ENCODE peak calls at places on chromosomes 16 and 17, in four cellular contexts. One of them, this sample, is unnamed. For H3K4me1, the result is how much of the 10 kb centered on the place peaks cover.

GRCh38 chr16:88685156-88686061 is 898 bp downstream of the SNAI3 start:
- DNase-seq in left ventricle myocardium inferior: no peak
- DNase-seq in uterus: no peak
- DNase-seq in K562: peak
- DNase-seq in this sample: peak

GRCh38 chr17:79355186-79355585 is 255.7 kb downstream of the RBFOX3 start:
- DNase-seq in left ventricle myocardium inferior: no peak
- DNase-seq in uterus: no peak
- DNase-seq in K562: no peak
- DNase-seq in this sample: no peak

GRCh38 chr16:28984619-28985135 is at the start of gene LAT:
- DNase-seq in left ventricle myocardium inferior: no peak
- DNase-seq in uterus: no peak
- DNase-seq in K562: no peak
- DNase-seq in this sample: peak

GRCh38 chr16:12513791-12514175 is 289.9 kb downstream of the CPPED1 start:
- DNase-seq in left ventricle myocardium inferior: no peak
- DNase-seq in uterus: no peak
- DNase-seq in K562: no peak
- DNase-seq in this sample: no peak

GRCh38 chr17:20105539-20106291 is 96.6 kb downstream of the SPECC1 start:
- DNase-seq in left ventricle myocardium inferior: no peak
- DNase-seq in uterus: no peak
- DNase-seq in K562: no peak
- DNase-seq in this sample: no peak

GRCh38 chr17:18981642-18982424 is 22.7 kb downstream of the FAM83G start:
- DNase-seq in left ventricle myocardium inferior: no peak
- DNase-seq in uterus: no peak
- DNase-seq in K562: peak
- DNase-seq in this sample: no peak

GRCh38 chr17:51748749-51749604 is 409.5 kb downstream of the CA10 start:
- DNase-seq in left ventricle myocardium inferior: no peak
- DNase-seq in uterus: no peak
- DNase-seq in K562: no peak
- DNase-seq in this sample: no peak

GRCh38 chr17:74380086-74380958 is 13.0 kb downstream of the GPR142 start:
- DNase-seq in left ventricle myocardium inferior: no peak
- DNase-seq in uterus: no peak
- DNase-seq in K562: no peak
- DNase-seq in this sample: no peak

GRCh38 chr16:73213761-73214480 is 166.0 kb upstream of the ZFHX3 start:
- DNase-seq in left ventricle myocardium inferior: no peak
- DNase-seq in uterus: no peak
- DNase-seq in K562: no peak
- DNase-seq in this sample: no peak

GRCh38 chr17:44119798-44120197 is 3.6 kb downstream of the HDAC5 start:
- DNase-seq in left ventricle myocardium inferior: no peak
- DNase-seq in uterus: no peak
- DNase-seq in K562: no peak
- DNase-seq in this sample: no peak
- H3K4me1 ChIP-seq in left ventricle myocardium inferior: half or more
- H3K4me1 ChIP-seq in uterus: under half
- H3K4me1 ChIP-seq in K562: half or more
- H3K4me1 ChIP-seq in this sample: under half

GRCh38 chr17:67326440-67326839 is 39.9 kb downstream of the PSMD12 start:
- DNase-seq in left ventricle myocardium inferior: no peak
- DNase-seq in uterus: no peak
- DNase-seq in K562: no peak
- DNase-seq in this sample: no peak

GRCh38 chr17:67323445-67323844 is 42.9 kb downstream of the PSMD12 start:
- DNase-seq in left ventricle myocardium inferior: no peak
- DNase-seq in uterus: no peak
- DNase-seq in K562: no peak
- DNase-seq in this sample: no peak

GRCh38 chr17:67324330-67324729 is 42.0 kb downstream of the PSMD12 start:
- DNase-seq in left ventricle myocardium inferior: no peak
- DNase-seq in uterus: no peak
- DNase-seq in K562: no peak
- DNase-seq in this sample: no peak

GRCh38 chr17:67316776-67317175 is 49.6 kb downstream of the PSMD12 start:
- DNase-seq in left ventricle myocardium inferior: no peak
- DNase-seq in uterus: no peak
- DNase-seq in K562: no peak
- DNase-seq in this sample: no peak

DNA sequence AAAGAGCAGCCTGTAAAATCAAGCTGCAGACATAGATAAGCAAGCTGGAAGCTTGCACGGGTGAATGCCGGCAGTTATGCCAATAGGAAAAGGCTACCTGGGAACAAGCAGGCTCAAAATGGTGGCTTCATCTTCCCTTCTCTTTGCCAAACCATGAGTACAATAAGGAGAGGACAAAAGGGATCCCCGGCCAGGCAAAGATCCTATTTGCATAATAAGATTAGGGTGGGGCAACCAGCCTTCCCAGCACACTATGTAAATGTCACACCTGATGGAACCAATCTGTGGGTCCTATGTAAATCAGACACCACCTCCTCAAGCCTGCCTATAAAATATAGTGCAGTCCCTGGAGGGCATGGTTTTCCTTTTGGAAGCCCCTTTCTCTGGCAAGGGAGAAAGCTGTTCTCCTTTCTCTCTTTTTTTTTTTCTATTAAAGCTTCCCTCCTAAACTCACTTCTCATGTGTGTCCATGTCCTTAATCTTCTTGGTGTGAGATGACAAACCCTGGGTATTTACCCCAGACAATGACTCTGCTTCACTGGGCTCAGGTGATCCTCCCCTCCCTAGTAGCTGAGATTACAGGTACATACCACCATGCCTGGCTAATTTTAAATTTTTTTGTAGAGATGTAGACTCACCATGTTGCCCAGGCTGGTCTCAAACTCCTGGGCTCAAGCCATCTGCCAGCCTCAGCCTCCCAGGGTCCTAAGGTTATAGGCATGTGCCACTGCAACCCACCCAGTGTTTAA is 44.2 kb downstream of the PSMD12 start:
- DNase-seq in left ventricle myocardium inferior: no peak
- DNase-seq in uterus: no peak
- DNase-seq in K562: peak
- DNase-seq in this sample: no peak
- H3K27ac ChIP-seq in left ventricle myocardium inferior: no peak
- H3K27ac ChIP-seq in uterus: no peak
- H3K27ac ChIP-seq in K562: no peak
- H3K27ac ChIP-seq in this sample: no peak

GRCh38 chr16:75003931-75004330 is 5.1 kb downstream of the ZNRF1 start:
- DNase-seq in left ventricle myocardium inferior: no peak
- DNase-seq in uterus: no peak
- DNase-seq in K562: no peak
- DNase-seq in this sample: no peak
- H3K4me1 ChIP-seq in left ventricle myocardium inferior: half or more
- H3K4me1 ChIP-seq in uterus: under half
- H3K4me1 ChIP-seq in K562: under half
- H3K4me1 ChIP-seq in this sample: under half

GRCh38 chr17:61459968-61460718 is 7.9 kb downstream of the TBX4 start:
- DNase-seq in left ventricle myocardium inferior: no peak
- DNase-seq in uterus: no peak
- DNase-seq in K562: no peak
- DNase-seq in this sample: no peak

GRCh38 chr17:61462734-61463067 is 10.5 kb downstream of the TBX4 start:
- DNase-seq in left ventricle myocardium inferior: no peak
- DNase-seq in uterus: no peak
- DNase-seq in K562: no peak
- DNase-seq in this sample: no peak

GRCh38 chr17:61461967-61462733 is 9.9 kb downstream of the TBX4 start:
- DNase-seq in left ventricle myocardium inferior: no peak
- DNase-seq in uterus: no peak
- DNase-seq in K562: peak
- DNase-seq in this sample: no peak

GRCh38 chr17:61460796-61461585 is 8.8 kb downstream of the TBX4 start:
- DNase-seq in left ventricle myocardium inferior: no peak
- DNase-seq in uterus: no peak
- DNase-seq in K562: no peak
- DNase-seq in this sample: no peak

GRCh38 chr17:61461586-61461966 is 9.4 kb downstream of the TBX4 start:
- DNase-seq in left ventricle myocardium inferior: no peak
- DNase-seq in uterus: no peak
- DNase-seq in K562: no peak
- DNase-seq in this sample: no peak
- H3K27ac ChIP-seq in left ventricle myocardium inferior: no peak
- H3K27ac ChIP-seq in uterus: no peak
- H3K27ac ChIP-seq in K562: no peak
- H3K27ac ChIP-seq in this sample: no peak

DNA sequence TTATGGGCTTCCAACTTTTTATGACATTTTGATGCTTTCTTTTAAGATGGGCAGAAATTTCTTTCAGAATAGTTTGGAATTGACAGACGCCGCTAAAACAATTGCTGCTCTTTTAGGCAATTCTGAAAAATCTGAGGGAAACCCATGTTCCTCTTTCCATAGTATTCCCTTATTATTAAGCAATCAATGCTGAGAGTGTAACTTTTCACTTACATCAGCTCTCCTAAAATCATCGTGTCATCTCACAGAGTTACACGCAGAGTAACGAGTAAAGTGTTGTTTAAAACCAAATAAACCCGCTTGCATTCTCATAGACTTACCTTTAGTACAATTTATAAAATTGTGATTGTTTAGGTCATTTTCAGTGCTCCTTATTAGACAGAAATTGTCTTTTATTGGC is 150.6 kb downstream of the MAF start:
- DNase-seq in left ventricle myocardium inferior: no peak
- DNase-seq in uterus: no peak
- DNase-seq in K562: no peak
- DNase-seq in this sample: no peak
- H3K4me1 ChIP-seq in left ventricle myocardium inferior: under half
- H3K4me1 ChIP-seq in uterus: under half
- H3K4me1 ChIP-seq in K562: under half
- H3K4me1 ChIP-seq in this sample: under half

GRCh38 chr16:11250786-11251524 is 5.0 kb downstream of the SOCS1 start:
- DNase-seq in left ventricle myocardium inferior: no peak
- DNase-seq in uterus: no peak
- DNase-seq in K562: no peak
- DNase-seq in this sample: no peak

GRCh38 chr16:11249233-11250061 is 6.6 kb downstream of the SOCS1 start:
- DNase-seq in left ventricle myocardium inferior: no peak
- DNase-seq in uterus: no peak
- DNase-seq in K562: no peak
- DNase-seq in this sample: no peak

GRCh38 chr16:11245988-11246387 is 10.0 kb downstream of the SOCS1 start:
- DNase-seq in left ventricle myocardium inferior: no peak
- DNase-seq in uterus: no peak
- DNase-seq in K562: no peak
- DNase-seq in this sample: no peak

GRCh38 chr16:11250091-11250785 is 5.8 kb downstream of the SOCS1 start:
- DNase-seq in left ventricle myocardium inferior: no peak
- DNase-seq in uterus: no peak
- DNase-seq in K562: no peak
- DNase-seq in this sample: no peak

DNA sequence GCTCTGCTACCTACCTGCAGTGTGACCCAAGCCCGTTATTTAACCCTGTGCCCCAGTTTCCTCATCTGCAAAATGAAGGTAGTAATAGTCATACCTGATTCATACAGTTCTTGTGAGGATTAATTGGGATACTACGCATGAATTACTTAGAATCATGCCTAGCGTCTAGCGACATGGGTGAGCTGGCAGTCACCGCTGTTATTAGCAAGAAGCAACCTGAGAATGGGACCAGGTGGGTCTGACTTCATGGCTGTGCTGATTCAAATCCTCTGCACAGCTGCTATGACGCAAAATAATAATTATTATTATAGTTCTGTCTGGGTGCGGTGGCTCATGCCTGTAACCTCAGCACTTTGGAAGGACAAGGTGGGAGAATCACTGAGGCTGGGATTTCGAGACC is 7.9 kb downstream of the SOCS1 start:
- DNase-seq in left ventricle myocardium inferior: no peak
- DNase-seq in uterus: no peak
- DNase-seq in K562: no peak
- DNase-seq in this sample: no peak
- H3K27ac ChIP-seq in left ventricle myocardium inferior: no peak
- H3K27ac ChIP-seq in uterus: no peak
- H3K27ac ChIP-seq in K562: no peak
- H3K27ac ChIP-seq in this sample: no peak

GRCh38 chr17:78273813-78274212 is 42.4 kb downstream of the TMEM235 start:
- DNase-seq in left ventricle myocardium inferior: no peak
- DNase-seq in uterus: no peak
- DNase-seq in K562: peak
- DNase-seq in this sample: no peak
- H3K4me1 ChIP-seq in left ventricle myocardium inferior: under half
- H3K4me1 ChIP-seq in uterus: under half
- H3K4me1 ChIP-seq in K562: half or more
- H3K4me1 ChIP-seq in this sample: under half

This sample was measured in CD4-positive, alpha-beta memory T cell.